ENCODE peak calls at places on chromosomes 7 and 10, in nine cellular contexts. T, R, C, Q, Z, N, X, M and J are unnamed samples.

GRCh38 chr10:80474920-80475319 is 20.8 kb downstream of the TSPAN14 start:
- DNase-seq in T (no peak), R (no peak), C (no peak), Q (no peak), Z (no peak), N (peak; percentile 33), X (no peak), M (no peak), J (no peak)

GRCh38 chr10:123367181-123367580 is 213.0 kb downstream of the BUB3 start:
- DNase-seq in T (no peak), R (no peak), C (no peak), Q (no peak), Z (no peak), N (no peak), X (no peak), M (no peak), J (no peak)

GRCh38 chr7:79591275-79591623 is 137.8 kb upstream of the MAGI2 start:
- DNase-seq in T (no peak), R (no peak), C (no peak), Q (no peak), Z (no peak), N (no peak), X (no peak), M (no peak), J (no peak)

GRCh38 chr10:3783313-3783689 is 1.7 kb downstream of the KLF6 start:
- DNase-seq in T (no peak), R (no peak), C (peak; percentile 73), Q (peak; percentile 48), Z (peak; percentile 84), N (peak; percentile 82), X (peak; percentile 51), M (peak; percentile 70), J (peak; percentile 77)

GRCh38 chr10:89213191-89213808 is 6.2 kb upstream of the CH25H start:
- DNase-seq in T (no peak), R (no peak), C (no peak), Q (peak; percentile 37), Z (peak; percentile 44), N (no peak), X (no peak), M (no peak), J (no peak)

GRCh38 chr10:45545150-45545549 is 127.4 kb downstream of the ZFAND4 start:
- DNase-seq in T (no peak), R (no peak), C (no peak), Q (no peak), Z (no peak), N (no peak), X (no peak), M (no peak), J (no peak)

GRCh38 chr7:159310457-159311171 is 165.9 kb upstream of the VIPR2 start:
- DNase-seq in T (no peak), R (no peak), C (no peak), Q (no peak), Z (no peak), N (no peak), X (no peak), M (no peak), J (no peak)

GRCh38 chr10:87547734-87548311 is 43.1 kb downstream of the MINPP1 start:
- DNase-seq in T (no peak), R (no peak), C (no peak), Q (no peak), Z (peak; percentile 94), N (no peak), X (no peak), M (no peak), J (no peak)

GRCh38 chr10:101136007-101136707 is 5.1 kb downstream of the TLX1 start:
- DNase-seq in T (no peak), R (no peak), C (no peak), Q (no peak), Z (peak; percentile 13), N (no peak), X (no peak), M (no peak), J (no peak)

GRCh38 chr10:127041561-127041960 is 136.3 kb downstream of the DOCK1 start:
- DNase-seq in T (no peak), R (no peak), C (no peak), Q (no peak), Z (peak; percentile 89), N (no peak), X (no peak), M (no peak), J (no peak)

GRCh38 chr10:121926669-121927360 is 1.0 kb downstream of the ATE1 start:
- DNase-seq in T (no peak), R (no peak), C (no peak), Q (peak; percentile 74), Z (peak; percentile 18), N (no peak), X (no peak), M (no peak), J (no peak)

GRCh38 chr10:129888784-129889616 is 75.1 kb downstream of the EBF3 start:
- DNase-seq in T (no peak), R (no peak), C (peak; percentile 49), Q (peak; percentile 42), Z (no peak), N (no peak), X (no peak), M (no peak), J (peak; percentile 8)

GRCh38 chr7:47809387-47809786 is 138.9 kb downstream of the PKD1L1 start:
- DNase-seq in T (no peak), R (no peak), C (no peak), Q (no peak), Z (no peak), N (no peak), X (no peak), M (no peak), J (no peak)

GRCh38 chr7:71290382-71290781 is 158.4 kb downstream of the GALNT17 start:
- DNase-seq in T (no peak), R (no peak), C (no peak), Q (no peak), Z (no peak), N (no peak), X (no peak), M (no peak), J (no peak)

GRCh38 chr7:157357129-157358040 is 20.6 kb downstream of the DNAJB6 start:
- DNase-seq in T (no peak), R (no peak), C (no peak), Q (no peak), Z (no peak), N (peak; percentile 31), X (peak; percentile 20), M (no peak), J (no peak)

GRCh38 chr10:73910764-73911552 is at the start of gene PLAU:
- DNase-seq in T (peak; percentile 62), R (no peak), C (peak; percentile 56), Q (no peak), Z (peak; percentile 39), N (peak; percentile 75), X (peak; percentile 65), M (peak; percentile 48), J (peak; percentile 9)

GRCh38 chr7:134995239-134996096 is 9.2 kb downstream of the AGBL3 start:
- DNase-seq in T (no peak), R (no peak), C (no peak), Q (no peak), Z (no peak), N (no peak), X (no peak), M (no peak), J (peak; percentile 34)

GRCh38 chr10:128382225-128382624 is 256.0 kb upstream of the MKI67 start:
- DNase-seq in T (no peak), R (no peak), C (no peak), Q (no peak), Z (no peak), N (no peak), X (no peak), M (no peak), J (peak; percentile 25)

GRCh38 chr7:8037151-8037550 is 68.6 kb downstream of the GLCCI1 start:
- DNase-seq in T (no peak), R (no peak), C (no peak), Q (no peak), Z (peak; percentile 36), N (no peak), X (no peak), M (no peak), J (no peak)

DNA sequence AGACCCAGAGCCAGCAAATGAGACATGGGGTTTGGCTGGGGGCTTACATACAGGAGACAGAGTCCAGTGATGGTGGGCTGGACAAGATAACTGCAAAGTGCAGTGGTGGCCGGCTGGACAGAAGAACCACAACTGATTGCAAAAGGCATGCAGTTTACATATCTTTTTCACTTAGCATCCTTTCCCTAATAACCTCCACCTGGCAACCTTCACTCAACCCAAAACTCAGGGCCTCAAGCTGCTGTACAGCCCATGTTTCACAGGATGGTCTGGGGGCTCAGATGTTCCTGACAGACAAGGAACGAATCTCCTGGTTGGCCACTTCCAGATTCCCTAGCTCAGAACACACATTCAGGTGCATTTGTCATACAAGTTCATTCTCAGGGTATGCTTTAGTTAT is 7.8 kb upstream of the PDCD4 start:
- DNase-seq in T (no peak), R (no peak), C (no peak), Q (no peak), Z (no peak), N (no peak), X (no peak), M (no peak), J (no peak)
- H3K27ac ChIP-seq in T (peak overlapping the region; percentile 9), R (peak overlapping the region; percentile 75), C (no peak overlapping the region), Q (no peak overlapping the region), Z (no peak overlapping the region), N (no peak overlapping the region), X (peak overlapping the region; percentile 90), M (peak overlapping the region; percentile 94), J (peak overlapping the region; percentile 77)

GRCh38 chr10:48982584-48982983 is 42.9 kb upstream of the LRRC18 start:
- DNase-seq in T (no peak), R (no peak), C (no peak), Q (no peak), Z (no peak), N (no peak), X (no peak), M (no peak), J (no peak)
- TF ChIP-seq CTCF in T (no peak), R (no peak), C (no peak), Q (no peak), Z (no peak), N (no peak), X (no peak), M (no peak), J (no peak)

DNA sequence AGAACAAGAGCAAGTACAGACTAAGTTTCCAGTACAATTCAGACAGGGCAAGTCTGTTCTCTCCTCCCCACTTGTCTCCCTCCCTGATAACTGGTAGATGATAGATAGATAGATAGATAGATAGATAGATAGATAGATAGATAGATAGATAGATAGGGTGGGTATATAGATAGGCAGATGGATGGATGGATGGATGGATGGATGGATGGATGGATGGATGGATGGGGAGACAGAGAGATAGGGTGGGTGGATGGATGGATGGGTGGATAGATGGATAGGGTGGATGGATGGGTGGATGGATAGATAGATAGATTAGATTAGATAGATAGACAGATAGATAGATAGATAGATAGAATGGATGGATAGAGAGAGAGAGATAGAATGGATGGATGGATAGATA is 152.8 kb upstream of the MKLN1 start:
- DNase-seq in T (no peak), R (no peak), C (no peak), Q (no peak), Z (no peak), N (no peak), X (no peak), M (no peak), J (no peak)
- H3K4me1 ChIP-seq in T (no peaks in the 10 kb centered on the region), R (no peaks in the 10 kb centered on the region), C (no peaks in the 10 kb centered on the region), Q (peaks cover 61% of the 10 kb centered on the region), Z (peaks cover 2% of the 10 kb centered on the region), N (no peaks in the 10 kb centered on the region), X (no peaks in the 10 kb centered on the region), M (no peaks in the 10 kb centered on the region), J (no peaks in the 10 kb centered on the region)

DNA sequence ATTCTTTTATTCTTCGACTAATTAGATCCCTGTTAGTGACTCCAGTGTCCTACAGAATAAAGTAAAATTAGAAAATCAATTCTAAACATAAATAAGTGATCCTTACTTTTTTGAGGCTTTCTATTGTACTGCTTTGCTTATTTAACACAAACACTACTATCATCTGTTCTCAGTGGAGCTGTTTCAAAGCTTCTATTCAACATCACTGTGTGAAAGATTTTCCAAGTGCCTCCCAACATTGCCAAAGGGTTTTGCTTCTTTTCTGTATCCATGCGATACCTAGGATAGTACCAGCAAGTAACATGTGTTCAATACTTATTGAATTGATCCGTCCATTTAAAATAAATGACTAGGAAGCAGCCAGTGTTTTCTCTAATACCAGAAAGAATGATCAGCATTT is 125.7 kb downstream of the ARHGAP21 start:
- DNase-seq in T (no peak), R (no peak), C (no peak), Q (no peak), Z (no peak), N (no peak), X (no peak), M (no peak), J (no peak)
- H3K27ac ChIP-seq in T (no peak overlapping the region), R (no peak overlapping the region), C (no peak overlapping the region), Q (no peak overlapping the region), Z (no peak overlapping the region), N (no peak overlapping the region), X (no peak overlapping the region), M (no peak overlapping the region), J (no peak overlapping the region)